ENCODE peak calls at places on chromosome 2, in six cellular contexts. One of them, this sample, is unnamed.

GRCh38 chr2:128611421-128612320 is 293.0 kb upstream of the HS6ST1 start:
- DNase-seq in HCEC 1CT: no peak
- DNase-seq in upper lobe of right lung: peak
- DNase-seq in fibroblast of pulmonary artery: no peak
- DNase-seq in NCI-H460: no peak
- DNase-seq in ovary: no peak
- DNase-seq in this sample: no peak

GRCh38 chr2:23657934-23658333 is 269.0 kb downstream of the ATAD2B start:
- DNase-seq in HCEC 1CT: no peak
- DNase-seq in upper lobe of right lung: no peak
- DNase-seq in fibroblast of pulmonary artery: no peak
- DNase-seq in NCI-H460: no peak
- DNase-seq in ovary: no peak
- DNase-seq in this sample: no peak

GRCh38 chr2:5977477-5977876 is 285.3 kb downstream of the SOX11 start:
- DNase-seq in HCEC 1CT: no peak
- DNase-seq in upper lobe of right lung: no peak
- DNase-seq in fibroblast of pulmonary artery: no peak
- DNase-seq in NCI-H460: no peak
- DNase-seq in ovary: no peak
- DNase-seq in this sample: no peak

GRCh38 chr2:171210864-171211431 is 50.3 kb upstream of the TLK1 start:
- DNase-seq in HCEC 1CT: no peak
- DNase-seq in upper lobe of right lung: no peak
- DNase-seq in fibroblast of pulmonary artery: no peak
- DNase-seq in NCI-H460: no peak
- DNase-seq in ovary: no peak
- DNase-seq in this sample: no peak

GRCh38 chr2:168635065-168635577 is 167.3 kb upstream of the NOSTRIN start:
- DNase-seq in HCEC 1CT: peak
- DNase-seq in upper lobe of right lung: no peak
- DNase-seq in fibroblast of pulmonary artery: peak
- DNase-seq in NCI-H460: no peak
- DNase-seq in ovary: peak
- DNase-seq in this sample: no peak

GRCh38 chr2:173231465-173231864 is 123.2 kb upstream of the CDCA7 start:
- DNase-seq in HCEC 1CT: no peak
- DNase-seq in upper lobe of right lung: no peak
- DNase-seq in fibroblast of pulmonary artery: no peak
- DNase-seq in NCI-H460: no peak
- DNase-seq in ovary: no peak
- DNase-seq in this sample: no peak

GRCh38 chr2:219215871-219216536 is 2.8 kb downstream of the ABCB6 start:
- DNase-seq in HCEC 1CT: no peak
- DNase-seq in upper lobe of right lung: no peak
- DNase-seq in fibroblast of pulmonary artery: no peak
- DNase-seq in NCI-H460: no peak
- DNase-seq in ovary: no peak
- DNase-seq in this sample: no peak

GRCh38 chr2:54579682-54580349 is 123.7 kb downstream of the SPTBN1 start:
- DNase-seq in HCEC 1CT: no peak
- DNase-seq in upper lobe of right lung: no peak
- DNase-seq in fibroblast of pulmonary artery: no peak
- DNase-seq in NCI-H460: no peak
- DNase-seq in ovary: no peak
- DNase-seq in this sample: no peak

GRCh38 chr2:142286618-142287017 is 155.8 kb upstream of the LRP1B start:
- DNase-seq in HCEC 1CT: peak
- DNase-seq in upper lobe of right lung: no peak
- DNase-seq in fibroblast of pulmonary artery: no peak
- DNase-seq in NCI-H460: peak
- DNase-seq in ovary: no peak
- DNase-seq in this sample: no peak

GRCh38 chr2:206740800-206741199 is 22.6 kb upstream of the DYTN start:
- DNase-seq in HCEC 1CT: no peak
- DNase-seq in upper lobe of right lung: no peak
- DNase-seq in fibroblast of pulmonary artery: no peak
- DNase-seq in NCI-H460: no peak
- DNase-seq in ovary: no peak
- DNase-seq in this sample: no peak

GRCh38 chr2:6694555-6694954 is 171.2 kb downstream of the CMPK2 start:
- DNase-seq in HCEC 1CT: no peak
- DNase-seq in upper lobe of right lung: no peak
- DNase-seq in fibroblast of pulmonary artery: no peak
- DNase-seq in NCI-H460: no peak
- DNase-seq in ovary: no peak
- DNase-seq in this sample: no peak

GRCh38 chr2:23637011-23637778 is 252.2 kb downstream of the KLHL29 start:
- DNase-seq in HCEC 1CT: peak
- DNase-seq in upper lobe of right lung: no peak
- DNase-seq in fibroblast of pulmonary artery: peak
- DNase-seq in NCI-H460: no peak
- DNase-seq in ovary: no peak
- DNase-seq in this sample: no peak

GRCh38 chr2:42556351-42556890 is 12.0 kb upstream of the MTA3 start:
- DNase-seq in HCEC 1CT: no peak
- DNase-seq in upper lobe of right lung: peak
- DNase-seq in fibroblast of pulmonary artery: no peak
- DNase-seq in NCI-H460: no peak
- DNase-seq in ovary: no peak
- DNase-seq in this sample: no peak